ENCODE peak calls at places on chromosomes 13 and 19, in five cellular contexts. R is CD8-positive, alpha-beta T cell; B is kidney; D is Peyer's patch; P is thoracic aorta. C is an unnamed sample.

GRCh38 chr13:113742445-113743120 is 16.4 kb upstream of the TMEM255B start:
- DNase-seq in P (no peak), B (peak), R (no peak), D (no peak), C (no peak)

GRCh38 chr13:71278512-71278911 is 588.5 kb downstream of the DACH1 start:
- DNase-seq in P (no peak), B (no peak), D (no peak), R (no peak), C (no peak)

GRCh38 chr13:96034662-96035061 is 18.5 kb downstream of the UGGT2 start:
- DNase-seq in P (no peak), R (no peak), D (no peak), B (no peak), C (no peak)

GRCh38 chr19:19866599-19867248 is 1.0 kb downstream of the ZNF253 start:
- DNase-seq in D (peak), P (no peak), B (no peak), R (peak), C (peak)

GRCh38 chr19:17555929-17556813 is 722 bp downstream of the COLGALT1 start:
- DNase-seq in D (peak), B (peak), R (no peak), P (no peak), C (peak)

GRCh38 chr19:532578-533484 is 1.3 kb downstream of the CDC34 start:
- DNase-seq in P (no peak), R (no peak), B (peak), D (no peak), C (peak)

GRCh38 chr13:19845758-19846157 is 17.7 kb downstream of the ZMYM5 start:
- DNase-seq in D (no peak), R (no peak), P (peak), B (no peak), C (peak)

GRCh38 chr13:97295279-97296182 is 73.4 kb downstream of the MBNL2 start:
- DNase-seq in B (no peak), D (no peak), R (no peak), P (no peak), C (peak)

GRCh38 chr13:73337511-73337910 is 278.7 kb downstream of the KLF5 start:
- DNase-seq in P (no peak), B (no peak), D (no peak), R (no peak), C (no peak)

GRCh38 chr19:30149300-30149699 is 207.3 kb downstream of the URI1 start:
- DNase-seq in P (no peak), B (no peak), D (no peak), R (no peak), C (no peak)

GRCh38 chr13:70905035-70905434 is 796.8 kb upstream of the KLHL1 start:
- DNase-seq in D (no peak), B (no peak), R (no peak), P (no peak), C (no peak)

GRCh38 chr13:83065136-83065535 is 817.1 kb downstream of the SLITRK1 start:
- DNase-seq in R (no peak), D (no peak), P (peak), B (no peak), C (no peak)

GRCh38 chr19:39502640-39503417 is 4.1 kb downstream of the DLL3 start:
- DNase-seq in B (peak), P (no peak), D (peak), R (peak), C (peak)

GRCh38 chr13:114259374-114259773 is 22.0 kb upstream of the UPF3A start:
- DNase-seq in R (no peak), D (no peak), B (no peak), P (no peak), C (no peak)

GRCh38 chr19:13843104-13843921 is 33.6 kb upstream of the NANOS3 start:
- DNase-seq in P (no peak), B (peak), D (no peak), R (no peak), C (no peak)

GRCh38 chr19:29873024-29873800 is 61.4 kb downstream of the CCNE1 start:
- DNase-seq in R (peak), D (peak), P (no peak), B (peak), C (peak)

GRCh38 chr13:93963266-93964131 is 516.0 kb downstream of the DCT start:
- DNase-seq in B (no peak), D (no peak), P (no peak), R (no peak), C (no peak)

GRCh38 chr19:11422163-11423068 is 3.3 kb upstream of the RGL3 start:
- DNase-seq in R (peak), D (peak), P (no peak), B (peak), C (peak)

GRCh38 chr13:91346848-91347211 is 657 bp upstream of the MIR17HG start:
- DNase-seq in R (peak), D (peak), P (no peak), B (no peak), C (peak)

GRCh38 chr19:39524495-39524894 is 8.2 kb downstream of the EID2B start:
- DNase-seq in R (no peak), B (no peak), P (no peak), D (no peak), C (peak)

GRCh38 chr13:21402586-21403307 is 56.4 kb downstream of the ZDHHC20 start:
- DNase-seq in B (no peak), R (no peak), P (no peak), D (no peak), C (no peak)

GRCh38 chr19:33740811-33741396 is 55.8 kb upstream of the KCTD15 start:
- DNase-seq in B (no peak), D (no peak), P (no peak), R (no peak), C (peak)

GRCh38 chr19:1112254-1113208 is 8.7 kb downstream of the GPX4 start:
- DNase-seq in P (no peak), B (no peak), D (no peak), R (no peak), C (peak)

GRCh38 chr13:24627864-24628418 is 52.3 kb upstream of the ATP12A start:
- DNase-seq in D (no peak), P (no peak), R (no peak), B (no peak), C (no peak)

GRCh38 chr13:24348797-24349515 is 39.6 kb downstream of the C1QTNF9 start:
- DNase-seq in R (no peak), P (no peak), D (no peak), B (peak), C (peak)

GRCh38 chr13:99686157-99686572 is 184.9 kb downstream of the TM9SF2 start:
- DNase-seq in B (no peak), P (no peak), D (no peak), R (no peak), C (peak)

GRCh38 chr13:44819245-44819644 is 170.0 kb downstream of the NUFIP1 start:
- DNase-seq in B (no peak), D (no peak), P (no peak), R (no peak), C (no peak)

DNA sequence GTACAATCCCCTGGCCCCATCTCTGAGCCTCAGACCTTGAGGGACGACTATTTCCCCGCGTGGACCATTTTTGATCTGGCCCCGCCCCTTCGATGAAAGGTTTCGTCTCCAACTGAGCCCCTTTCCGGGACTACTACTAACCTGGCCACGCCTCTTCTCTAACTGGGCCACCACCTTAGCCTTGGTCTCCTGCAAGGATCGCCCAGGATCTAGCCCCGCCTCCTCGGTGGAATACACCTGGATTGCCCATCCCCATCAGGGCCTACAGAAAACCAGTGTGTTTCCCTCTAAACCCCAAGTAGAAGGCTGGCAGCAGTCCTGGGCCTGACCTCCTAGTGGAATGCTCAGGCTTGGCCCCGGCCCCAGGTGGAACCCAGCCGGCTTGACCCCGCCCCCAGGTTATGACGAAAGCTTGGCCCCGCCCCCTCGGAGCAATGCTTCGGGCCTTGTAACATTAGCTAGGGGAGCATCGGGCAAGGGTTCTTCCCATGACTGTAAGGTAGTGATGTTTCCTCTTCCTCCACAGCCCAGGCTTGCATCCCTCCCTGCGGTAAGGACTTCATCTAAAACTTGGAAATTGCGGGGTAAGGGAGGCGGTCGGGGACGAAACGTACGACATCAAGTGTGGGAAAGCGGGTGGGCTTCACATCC is 9.1 kb downstream of the SPACA6 start:
- DNase-seq in P (peak), R (no peak), D (peak), B (peak), C (peak)
- H3K27ac ChIP-seq in P (peak), R (no peak), D (peak), B (peak), C (peak)

DNA sequence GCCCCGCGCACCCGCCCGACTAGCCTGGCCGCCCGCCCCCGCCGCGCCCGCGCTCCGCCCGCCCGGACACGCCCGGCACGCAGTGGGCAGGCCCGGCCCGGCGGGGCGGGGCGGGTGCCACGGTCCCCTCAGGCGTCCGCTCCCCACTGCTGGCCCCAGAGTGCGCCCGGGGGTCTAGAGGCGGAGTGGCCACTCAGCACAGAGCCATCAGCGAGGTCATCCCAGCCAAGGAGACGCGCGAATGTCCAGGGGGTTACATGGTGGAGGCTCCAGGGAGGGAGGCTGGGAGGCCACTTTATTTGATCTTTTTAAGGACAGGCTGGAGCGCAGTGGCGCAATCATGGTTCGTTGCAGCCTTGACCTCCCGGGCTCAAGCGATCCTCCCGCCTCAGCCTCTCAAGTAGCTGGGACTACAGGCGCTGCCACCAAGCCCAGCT is 236 bp upstream of the TINCR start:
- DNase-seq in D (no peak), P (no peak), B (peak), R (no peak), C (no peak)
- H3K4me3 ChIP-seq in D (no peak), P (no peak), B (no peak), R (no peak), C (peak)

DNA sequence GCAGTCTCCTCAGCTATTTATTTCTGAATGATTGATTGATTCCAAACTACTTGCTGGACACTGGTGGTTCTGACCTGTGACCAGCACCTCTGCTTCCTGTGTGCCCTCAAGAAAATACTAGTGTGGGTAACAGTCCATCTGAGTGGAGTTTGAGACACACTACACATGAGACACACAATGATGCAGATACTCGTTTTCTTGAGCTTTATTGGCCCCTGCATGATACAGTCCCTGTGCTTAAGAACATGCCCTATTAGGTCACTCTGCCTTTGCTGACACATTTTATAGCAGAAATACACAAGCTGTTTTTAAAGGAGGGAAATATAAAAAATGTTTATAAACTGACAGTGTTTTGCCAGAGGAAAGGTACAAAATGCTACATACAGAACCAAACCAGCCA is 126.9 kb downstream of the STK24 start:
- DNase-seq in D (no peak), R (no peak), P (no peak), B (no peak), C (no peak)
- H3K27ac ChIP-seq in D (no peak), R (no peak), P (no peak), B (no peak), C (no peak)

DNA sequence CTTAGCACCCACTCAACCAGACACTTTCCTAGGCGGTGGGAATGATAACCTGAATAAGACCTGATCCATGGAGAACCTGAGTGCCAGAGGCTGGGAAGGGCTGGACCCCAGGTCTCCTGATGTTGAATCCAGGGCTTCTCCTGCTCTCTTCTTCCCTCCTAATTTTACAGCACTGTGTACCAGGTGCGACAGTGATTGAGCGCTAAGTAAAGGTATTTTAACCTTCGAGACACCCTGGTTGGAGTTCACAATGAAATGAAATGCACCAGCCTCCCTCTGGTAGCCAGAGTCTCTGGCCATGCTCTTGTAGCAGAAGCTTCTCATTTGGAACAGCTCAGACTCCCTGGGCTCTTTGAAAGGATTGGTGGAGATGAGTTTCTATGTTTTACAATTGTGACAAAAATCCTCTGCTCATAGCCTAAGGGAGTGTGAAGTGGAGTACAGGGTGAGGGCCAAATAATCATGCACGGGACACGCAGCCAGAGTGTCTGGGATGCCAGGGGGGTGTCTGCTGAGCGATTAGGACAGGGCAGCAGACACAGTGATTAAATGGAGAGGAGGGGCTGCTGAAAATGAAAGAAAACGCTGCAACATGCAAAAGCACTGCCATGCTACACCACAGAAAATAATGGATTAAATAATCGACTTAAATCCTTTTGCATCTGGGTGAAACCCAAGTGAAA is 83.7 kb downstream of the FAM216B start:
- DNase-seq in B (no peak), R (no peak), P (no peak), D (no peak), C (no peak)
- H3K4me3 ChIP-seq in B (no peak), R (no peak), P (no peak), D (no peak), C (no peak)

C was measured in small intestine.